ENCODE peak calls at places on chromosome 13, in ten cellular contexts. One of them, this sample, is unnamed.
A peak's percentile ranks its signal among the peaks of the same experiment; 100 is the strongest.

GRCh38 chr13:39765801-39766463 is 110.5 kb downstream of the COG6 start:
- DNase-seq in stimulated activated CD4-positive, alpha-beta T cell treated with anti-CD3 and anti-CD28 coated beads, Interleukin-12 subunit alpha, Interleukin-12 subunit beta, amount 100 ng/mL, for 4 hours: peak; percentile 18
- DNase-seq in prostate gland: peak; percentile 52
- DNase-seq in aorta: no peak
- DNase-seq in amniotic stem cell: no peak
- DNase-seq in RPMI8226: peak; percentile 41
- DNase-seq in GDM1: no peak
- DNase-seq in T-helper 2 cell: no peak
- DNase-seq in activated CD4-positive, CD25-positive, alpha-beta regulatory T cell treated with anti-CD3 and anti-CD28 coated beads, Interleukin-2, amount 50 U/mL, for 72 hours: no peak
- DNase-seq in K562: no peak
- DNase-seq in this sample: peak; percentile 66

GRCh38 chr13:80504453-80504852 is 163.5 kb upstream of the SPRY2 start:
- DNase-seq in stimulated activated CD4-positive, alpha-beta T cell treated with anti-CD3 and anti-CD28 coated beads, Interleukin-12 subunit alpha, Interleukin-12 subunit beta, amount 100 ng/mL, for 4 hours: no peak
- DNase-seq in GDM1: no peak
- DNase-seq in prostate gland: no peak
- DNase-seq in K562: no peak
- DNase-seq in aorta: no peak
- DNase-seq in RPMI8226: no peak
- DNase-seq in activated CD4-positive, CD25-positive, alpha-beta regulatory T cell treated with anti-CD3 and anti-CD28 coated beads, Interleukin-2, amount 50 U/mL, for 72 hours: no peak
- DNase-seq in amniotic stem cell: no peak
- DNase-seq in T-helper 2 cell: no peak
- DNase-seq in this sample: no peak

GRCh38 chr13:65725001-65725400 is 1505.1 kb downstream of the PCDH9 start:
- DNase-seq in RPMI8226: no peak
- DNase-seq in T-helper 2 cell: no peak
- DNase-seq in GDM1: no peak
- DNase-seq in aorta: no peak
- DNase-seq in amniotic stem cell: no peak
- DNase-seq in stimulated activated CD4-positive, alpha-beta T cell treated with anti-CD3 and anti-CD28 coated beads, Interleukin-12 subunit alpha, Interleukin-12 subunit beta, amount 100 ng/mL, for 4 hours: no peak
- DNase-seq in prostate gland: no peak
- DNase-seq in activated CD4-positive, CD25-positive, alpha-beta regulatory T cell treated with anti-CD3 and anti-CD28 coated beads, Interleukin-2, amount 50 U/mL, for 72 hours: no peak
- DNase-seq in K562: no peak
- DNase-seq in this sample: no peak

GRCh38 chr13:45082964-45083363 is 37.3 kb upstream of the GTF2F2 start:
- DNase-seq in K562: no peak
- DNase-seq in RPMI8226: no peak
- DNase-seq in T-helper 2 cell: no peak
- DNase-seq in GDM1: no peak
- DNase-seq in stimulated activated CD4-positive, alpha-beta T cell treated with anti-CD3 and anti-CD28 coated beads, Interleukin-12 subunit alpha, Interleukin-12 subunit beta, amount 100 ng/mL, for 4 hours: no peak
- DNase-seq in amniotic stem cell: no peak
- DNase-seq in activated CD4-positive, CD25-positive, alpha-beta regulatory T cell treated with anti-CD3 and anti-CD28 coated beads, Interleukin-2, amount 50 U/mL, for 72 hours: no peak
- DNase-seq in aorta: no peak
- DNase-seq in prostate gland: peak; percentile 11
- DNase-seq in this sample: no peak

GRCh38 chr13:27830010-27830409 is 37.7 kb downstream of the GSX1 start:
- DNase-seq in activated CD4-positive, CD25-positive, alpha-beta regulatory T cell treated with anti-CD3 and anti-CD28 coated beads, Interleukin-2, amount 50 U/mL, for 72 hours: peak; percentile 77
- DNase-seq in stimulated activated CD4-positive, alpha-beta T cell treated with anti-CD3 and anti-CD28 coated beads, Interleukin-12 subunit alpha, Interleukin-12 subunit beta, amount 100 ng/mL, for 4 hours: peak; percentile 67
- DNase-seq in aorta: peak; percentile 50
- DNase-seq in K562: peak; percentile 77
- DNase-seq in RPMI8226: peak; percentile 55
- DNase-seq in T-helper 2 cell: peak; percentile 34
- DNase-seq in amniotic stem cell: no peak
- DNase-seq in prostate gland: peak; percentile 6
- DNase-seq in GDM1: peak; percentile 24
- DNase-seq in this sample: peak; percentile 84

GRCh38 chr13:61084983-61085382 is 330.7 kb downstream of the PCDH20 start:
- DNase-seq in GDM1: no peak
- DNase-seq in T-helper 2 cell: no peak
- DNase-seq in aorta: no peak
- DNase-seq in K562: no peak
- DNase-seq in RPMI8226: no peak
- DNase-seq in prostate gland: no peak
- DNase-seq in stimulated activated CD4-positive, alpha-beta T cell treated with anti-CD3 and anti-CD28 coated beads, Interleukin-12 subunit alpha, Interleukin-12 subunit beta, amount 100 ng/mL, for 4 hours: no peak
- DNase-seq in activated CD4-positive, CD25-positive, alpha-beta regulatory T cell treated with anti-CD3 and anti-CD28 coated beads, Interleukin-2, amount 50 U/mL, for 72 hours: no peak
- DNase-seq in amniotic stem cell: peak; percentile 2
- DNase-seq in this sample: no peak

GRCh38 chr13:20714161-20714560 is 10.7 kb downstream of the IL17D start:
- DNase-seq in activated CD4-positive, CD25-positive, alpha-beta regulatory T cell treated with anti-CD3 and anti-CD28 coated beads, Interleukin-2, amount 50 U/mL, for 72 hours: no peak
- DNase-seq in GDM1: no peak
- DNase-seq in T-helper 2 cell: no peak
- DNase-seq in aorta: no peak
- DNase-seq in K562: no peak
- DNase-seq in amniotic stem cell: no peak
- DNase-seq in RPMI8226: no peak
- DNase-seq in prostate gland: no peak
- DNase-seq in stimulated activated CD4-positive, alpha-beta T cell treated with anti-CD3 and anti-CD28 coated beads, Interleukin-12 subunit alpha, Interleukin-12 subunit beta, amount 100 ng/mL, for 4 hours: no peak
- DNase-seq in this sample: no peak

GRCh38 chr13:23876265-23876664 is 12.9 kb downstream of the MIPEP start:
- DNase-seq in T-helper 2 cell: no peak
- DNase-seq in activated CD4-positive, CD25-positive, alpha-beta regulatory T cell treated with anti-CD3 and anti-CD28 coated beads, Interleukin-2, amount 50 U/mL, for 72 hours: no peak
- DNase-seq in GDM1: no peak
- DNase-seq in amniotic stem cell: no peak
- DNase-seq in RPMI8226: peak; percentile 17
- DNase-seq in aorta: no peak
- DNase-seq in stimulated activated CD4-positive, alpha-beta T cell treated with anti-CD3 and anti-CD28 coated beads, Interleukin-12 subunit alpha, Interleukin-12 subunit beta, amount 100 ng/mL, for 4 hours: no peak
- DNase-seq in prostate gland: no peak
- DNase-seq in K562: no peak
- DNase-seq in this sample: no peak

GRCh38 chr13:29591310-29591709 is 4.2 kb downstream of the SLC7A1 start:
- DNase-seq in T-helper 2 cell: no peak
- DNase-seq in prostate gland: no peak
- DNase-seq in activated CD4-positive, CD25-positive, alpha-beta regulatory T cell treated with anti-CD3 and anti-CD28 coated beads, Interleukin-2, amount 50 U/mL, for 72 hours: no peak
- DNase-seq in amniotic stem cell: no peak
- DNase-seq in K562: no peak
- DNase-seq in aorta: no peak
- DNase-seq in GDM1: no peak
- DNase-seq in RPMI8226: no peak
- DNase-seq in stimulated activated CD4-positive, alpha-beta T cell treated with anti-CD3 and anti-CD28 coated beads, Interleukin-12 subunit alpha, Interleukin-12 subunit beta, amount 100 ng/mL, for 4 hours: no peak
- DNase-seq in this sample: no peak

GRCh38 chr13:28273919-28274318 is 135.6 kb downstream of the PAN3 start:
- DNase-seq in prostate gland: no peak
- DNase-seq in K562: no peak
- DNase-seq in GDM1: peak; percentile 33
- DNase-seq in aorta: no peak
- DNase-seq in activated CD4-positive, CD25-positive, alpha-beta regulatory T cell treated with anti-CD3 and anti-CD28 coated beads, Interleukin-2, amount 50 U/mL, for 72 hours: no peak
- DNase-seq in stimulated activated CD4-positive, alpha-beta T cell treated with anti-CD3 and anti-CD28 coated beads, Interleukin-12 subunit alpha, Interleukin-12 subunit beta, amount 100 ng/mL, for 4 hours: no peak
- DNase-seq in amniotic stem cell: no peak
- DNase-seq in RPMI8226: no peak
- DNase-seq in T-helper 2 cell: no peak
- DNase-seq in this sample: no peak

GRCh38 chr13:114078501-114079451 is 53.6 kb downstream of the RASA3 start:
- DNase-seq in K562: no peak
- DNase-seq in aorta: peak; percentile 65
- DNase-seq in RPMI8226: no peak
- DNase-seq in stimulated activated CD4-positive, alpha-beta T cell treated with anti-CD3 and anti-CD28 coated beads, Interleukin-12 subunit alpha, Interleukin-12 subunit beta, amount 100 ng/mL, for 4 hours: no peak
- DNase-seq in amniotic stem cell: no peak
- DNase-seq in T-helper 2 cell: no peak
- DNase-seq in activated CD4-positive, CD25-positive, alpha-beta regulatory T cell treated with anti-CD3 and anti-CD28 coated beads, Interleukin-2, amount 50 U/mL, for 72 hours: peak; percentile 27
- DNase-seq in GDM1: no peak
- DNase-seq in prostate gland: no peak
- DNase-seq in this sample: peak; percentile 74

GRCh38 chr13:75860935-75861334 is 224.8 kb downstream of the LMO7 start:
- DNase-seq in amniotic stem cell: no peak
- DNase-seq in aorta: no peak
- DNase-seq in stimulated activated CD4-positive, alpha-beta T cell treated with anti-CD3 and anti-CD28 coated beads, Interleukin-12 subunit alpha, Interleukin-12 subunit beta, amount 100 ng/mL, for 4 hours: no peak
- DNase-seq in RPMI8226: no peak
- DNase-seq in GDM1: no peak
- DNase-seq in prostate gland: no peak
- DNase-seq in activated CD4-positive, CD25-positive, alpha-beta regulatory T cell treated with anti-CD3 and anti-CD28 coated beads, Interleukin-2, amount 50 U/mL, for 72 hours: no peak
- DNase-seq in K562: no peak
- DNase-seq in T-helper 2 cell: no peak
- DNase-seq in this sample: no peak

GRCh38 chr13:99316657-99317244 is 9.6 kb upstream of the GPR183 start:
- DNase-seq in T-helper 2 cell: no peak
- DNase-seq in activated CD4-positive, CD25-positive, alpha-beta regulatory T cell treated with anti-CD3 and anti-CD28 coated beads, Interleukin-2, amount 50 U/mL, for 72 hours: no peak
- DNase-seq in amniotic stem cell: no peak
- DNase-seq in GDM1: no peak
- DNase-seq in K562: no peak
- DNase-seq in stimulated activated CD4-positive, alpha-beta T cell treated with anti-CD3 and anti-CD28 coated beads, Interleukin-12 subunit alpha, Interleukin-12 subunit beta, amount 100 ng/mL, for 4 hours: no peak
- DNase-seq in prostate gland: no peak
- DNase-seq in aorta: no peak
- DNase-seq in RPMI8226: no peak
- DNase-seq in this sample: no peak

GRCh38 chr13:59673301-59673700 is 490.4 kb downstream of the DIAPH3 start:
- DNase-seq in T-helper 2 cell: no peak
- DNase-seq in GDM1: no peak
- DNase-seq in aorta: no peak
- DNase-seq in amniotic stem cell: no peak
- DNase-seq in stimulated activated CD4-positive, alpha-beta T cell treated with anti-CD3 and anti-CD28 coated beads, Interleukin-12 subunit alpha, Interleukin-12 subunit beta, amount 100 ng/mL, for 4 hours: no peak
- DNase-seq in K562: no peak
- DNase-seq in activated CD4-positive, CD25-positive, alpha-beta regulatory T cell treated with anti-CD3 and anti-CD28 coated beads, Interleukin-2, amount 50 U/mL, for 72 hours: no peak
- DNase-seq in RPMI8226: no peak
- DNase-seq in prostate gland: no peak
- DNase-seq in this sample: no peak

GRCh38 chr13:97174638-97175037 is 47.5 kb upstream of the MBNL2 start:
- DNase-seq in stimulated activated CD4-positive, alpha-beta T cell treated with anti-CD3 and anti-CD28 coated beads, Interleukin-12 subunit alpha, Interleukin-12 subunit beta, amount 100 ng/mL, for 4 hours: no peak
- DNase-seq in aorta: no peak
- DNase-seq in GDM1: no peak
- DNase-seq in K562: no peak
- DNase-seq in RPMI8226: no peak
- DNase-seq in amniotic stem cell: no peak
- DNase-seq in prostate gland: no peak
- DNase-seq in activated CD4-positive, CD25-positive, alpha-beta regulatory T cell treated with anti-CD3 and anti-CD28 coated beads, Interleukin-2, amount 50 U/mL, for 72 hours: no peak
- DNase-seq in T-helper 2 cell: no peak
- DNase-seq in this sample: no peak

GRCh38 chr13:75505966-75506365 is 24.0 kb upstream of the TBC1D4 start:
- DNase-seq in stimulated activated CD4-positive, alpha-beta T cell treated with anti-CD3 and anti-CD28 coated beads, Interleukin-12 subunit alpha, Interleukin-12 subunit beta, amount 100 ng/mL, for 4 hours: no peak
- DNase-seq in T-helper 2 cell: no peak
- DNase-seq in prostate gland: no peak
- DNase-seq in GDM1: no peak
- DNase-seq in amniotic stem cell: no peak
- DNase-seq in aorta: no peak
- DNase-seq in activated CD4-positive, CD25-positive, alpha-beta regulatory T cell treated with anti-CD3 and anti-CD28 coated beads, Interleukin-2, amount 50 U/mL, for 72 hours: no peak
- DNase-seq in K562: peak; percentile 6
- DNase-seq in RPMI8226: no peak
- DNase-seq in this sample: no peak

GRCh38 chr13:101785858-101786257 is 333.4 kb downstream of the ITGBL1 start:
- DNase-seq in GDM1: no peak
- DNase-seq in aorta: no peak
- DNase-seq in K562: no peak
- DNase-seq in RPMI8226: peak; percentile 21
- DNase-seq in T-helper 2 cell: no peak
- DNase-seq in amniotic stem cell: peak; percentile 15
- DNase-seq in prostate gland: no peak
- DNase-seq in stimulated activated CD4-positive, alpha-beta T cell treated with anti-CD3 and anti-CD28 coated beads, Interleukin-12 subunit alpha, Interleukin-12 subunit beta, amount 100 ng/mL, for 4 hours: no peak
- DNase-seq in activated CD4-positive, CD25-positive, alpha-beta regulatory T cell treated with anti-CD3 and anti-CD28 coated beads, Interleukin-2, amount 50 U/mL, for 72 hours: no peak
- DNase-seq in this sample: no peak

GRCh38 chr13:43953370-43953769 is 73.7 kb downstream of the LACC1 start:
- DNase-seq in amniotic stem cell: no peak
- DNase-seq in K562: no peak
- DNase-seq in prostate gland: no peak
- DNase-seq in T-helper 2 cell: no peak
- DNase-seq in GDM1: no peak
- DNase-seq in activated CD4-positive, CD25-positive, alpha-beta regulatory T cell treated with anti-CD3 and anti-CD28 coated beads, Interleukin-2, amount 50 U/mL, for 72 hours: no peak
- DNase-seq in aorta: no peak
- DNase-seq in stimulated activated CD4-positive, alpha-beta T cell treated with anti-CD3 and anti-CD28 coated beads, Interleukin-12 subunit alpha, Interleukin-12 subunit beta, amount 100 ng/mL, for 4 hours: no peak
- DNase-seq in RPMI8226: no peak
- DNase-seq in this sample: no peak

GRCh38 chr13:33174980-33175379 is 110.6 kb downstream of the STARD13 start:
- DNase-seq in aorta: no peak
- DNase-seq in stimulated activated CD4-positive, alpha-beta T cell treated with anti-CD3 and anti-CD28 coated beads, Interleukin-12 subunit alpha, Interleukin-12 subunit beta, amount 100 ng/mL, for 4 hours: no peak
- DNase-seq in K562: no peak
- DNase-seq in activated CD4-positive, CD25-positive, alpha-beta regulatory T cell treated with anti-CD3 and anti-CD28 coated beads, Interleukin-2, amount 50 U/mL, for 72 hours: no peak
- DNase-seq in GDM1: no peak
- DNase-seq in prostate gland: no peak
- DNase-seq in T-helper 2 cell: no peak
- DNase-seq in RPMI8226: no peak
- DNase-seq in amniotic stem cell: no peak
- DNase-seq in this sample: no peak

GRCh38 chr13:73876323-73876722 is 257.9 kb downstream of the KLF12 start:
- DNase-seq in T-helper 2 cell: no peak
- DNase-seq in amniotic stem cell: no peak
- DNase-seq in activated CD4-positive, CD25-positive, alpha-beta regulatory T cell treated with anti-CD3 and anti-CD28 coated beads, Interleukin-2, amount 50 U/mL, for 72 hours: no peak
- DNase-seq in K562: no peak
- DNase-seq in prostate gland: no peak
- DNase-seq in RPMI8226: no peak
- DNase-seq in GDM1: no peak
- DNase-seq in aorta: no peak
- DNase-seq in stimulated activated CD4-positive, alpha-beta T cell treated with anti-CD3 and anti-CD28 coated beads, Interleukin-12 subunit alpha, Interleukin-12 subunit beta, amount 100 ng/mL, for 4 hours: no peak
- DNase-seq in this sample: no peak

GRCh38 chr13:76879211-76879875 is 6.9 kb downstream of the KCTD12 start:
- DNase-seq in RPMI8226: peak; percentile 71
- DNase-seq in amniotic stem cell: no peak
- DNase-seq in prostate gland: peak; percentile 8
- DNase-seq in GDM1: peak; percentile 78
- DNase-seq in stimulated activated CD4-positive, alpha-beta T cell treated with anti-CD3 and anti-CD28 coated beads, Interleukin-12 subunit alpha, Interleukin-12 subunit beta, amount 100 ng/mL, for 4 hours: peak; percentile 49
- DNase-seq in activated CD4-positive, CD25-positive, alpha-beta regulatory T cell treated with anti-CD3 and anti-CD28 coated beads, Interleukin-2, amount 50 U/mL, for 72 hours: peak; percentile 41
- DNase-seq in aorta: peak; percentile 92
- DNase-seq in K562: no peak
- DNase-seq in T-helper 2 cell: peak; percentile 18
- DNase-seq in this sample: peak; percentile 81

GRCh38 chr13:50130686-50131051 is 115.4 kb downstream of the KCNRG start:
- DNase-seq in amniotic stem cell: no peak
- DNase-seq in T-helper 2 cell: no peak
- DNase-seq in K562: no peak
- DNase-seq in prostate gland: no peak
- DNase-seq in activated CD4-positive, CD25-positive, alpha-beta regulatory T cell treated with anti-CD3 and anti-CD28 coated beads, Interleukin-2, amount 50 U/mL, for 72 hours: peak; percentile 51
- DNase-seq in GDM1: no peak
- DNase-seq in RPMI8226: peak; percentile 44
- DNase-seq in stimulated activated CD4-positive, alpha-beta T cell treated with anti-CD3 and anti-CD28 coated beads, Interleukin-12 subunit alpha, Interleukin-12 subunit beta, amount 100 ng/mL, for 4 hours: no peak
- DNase-seq in aorta: peak; percentile 58
- DNase-seq in this sample: peak; percentile 82

GRCh38 chr13:99425485-99426341 is 75.6 kb upstream of the TM9SF2 start:
- DNase-seq in RPMI8226: peak; percentile 79
- DNase-seq in K562: no peak
- DNase-seq in amniotic stem cell: no peak
- DNase-seq in stimulated activated CD4-positive, alpha-beta T cell treated with anti-CD3 and anti-CD28 coated beads, Interleukin-12 subunit alpha, Interleukin-12 subunit beta, amount 100 ng/mL, for 4 hours: no peak
- DNase-seq in prostate gland: no peak
- DNase-seq in activated CD4-positive, CD25-positive, alpha-beta regulatory T cell treated with anti-CD3 and anti-CD28 coated beads, Interleukin-2, amount 50 U/mL, for 72 hours: peak; percentile 61
- DNase-seq in GDM1: peak; percentile 43
- DNase-seq in aorta: peak; percentile 60
- DNase-seq in T-helper 2 cell: no peak
- DNase-seq in this sample: no peak

GRCh38 chr13:41231786-41232185 is 31.6 kb downstream of the MTRF1 start:
- DNase-seq in T-helper 2 cell: no peak
- DNase-seq in activated CD4-positive, CD25-positive, alpha-beta regulatory T cell treated with anti-CD3 and anti-CD28 coated beads, Interleukin-2, amount 50 U/mL, for 72 hours: no peak
- DNase-seq in stimulated activated CD4-positive, alpha-beta T cell treated with anti-CD3 and anti-CD28 coated beads, Interleukin-12 subunit alpha, Interleukin-12 subunit beta, amount 100 ng/mL, for 4 hours: no peak
- DNase-seq in GDM1: no peak
- DNase-seq in RPMI8226: peak; percentile 88
- DNase-seq in aorta: no peak
- DNase-seq in K562: no peak
- DNase-seq in amniotic stem cell: no peak
- DNase-seq in prostate gland: no peak
- DNase-seq in this sample: no peak

This sample was measured in kidney.